ENCODE peak calls at places on chromosome 5, in four cellular contexts. U is ovary, W is LNCaP clone FGC, M is BJ. T is an unnamed sample.
A peak's percentile ranks its signal among the peaks of the same experiment; 100 is the strongest.

GRCh38 chr5:116576043-116576713 is 1.6 kb upstream of the SEMA6A start:
- DNase-seq in W (no peak), M (no peak), U (peak; percentile 83), T (no peak)

GRCh38 chr5:154406231-154406630 is 39.6 kb upstream of the SAP30L start:
- DNase-seq in W (no peak), M (peak; percentile 21), U (no peak), T (no peak)

GRCh38 chr5:19555436-19555835 is 432.6 kb downstream of the CDH18 start:
- DNase-seq in W (no peak), M (no peak), U (no peak), T (no peak)

GRCh38 chr5:127343866-127344265 is 53.3 kb downstream of the MEGF10 start:
- DNase-seq in W (no peak), U (no peak), M (no peak), T (no peak)

GRCh38 chr5:38468978-38469706 is 87.3 kb downstream of the LIFR start:
- DNase-seq in M (no peak), U (peak; percentile 80), W (no peak), T (no peak)

GRCh38 chr5:176743136-176743827 is 67.1 kb upstream of the UNC5A start:
- DNase-seq in U (no peak), W (no peak), M (no peak), T (no peak)

GRCh38 chr5:160467555-160468418 is 46.1 kb downstream of the PTTG1 start:
- DNase-seq in M (peak; percentile 68), U (peak; percentile 37), W (no peak), T (peak; percentile 62)

GRCh38 chr5:132294728-132295504 is 722 bp downstream of the SLC22A4 start:
- DNase-seq in W (no peak), U (peak; percentile 66), M (peak; percentile 69), T (peak; percentile 38)

GRCh38 chr5:11064763-11065450 is 303.9 kb upstream of the DAP start:
- DNase-seq in W (no peak), M (no peak), U (no peak), T (no peak)

GRCh38 chr5:126780165-126780827 is 3.4 kb downstream of the LMNB1 start:
- DNase-seq in U (no peak), W (peak; percentile 46), M (no peak), T (peak; percentile 41)

GRCh38 chr5:59274130-59274529 is 619.4 kb downstream of the PDE4D start:
- DNase-seq in W (no peak), U (no peak), M (no peak), T (no peak)

GRCh38 chr5:36696059-36696673 is 89.8 kb downstream of the SLC1A3 start:
- DNase-seq in M (no peak), W (peak; percentile 75), U (peak; percentile 54), T (no peak)

GRCh38 chr5:151661968-151662732 is 24.6 kb downstream of the SPARC start:
- DNase-seq in U (no peak), M (no peak), W (no peak), T (no peak)

GRCh38 chr5:11903614-11904269 is 504 bp downstream of the CTNND2 start:
- DNase-seq in W (no peak), M (no peak), U (no peak), T (no peak)

GRCh38 chr5:5316333-5316732 is 106.1 kb upstream of the ICE1 start:
- DNase-seq in M (peak; percentile 41), W (no peak), U (no peak), T (no peak)

GRCh38 chr5:308672-309271 is 12.7 kb upstream of the AHRR start:
- DNase-seq in W (no peak), M (no peak), U (peak; percentile 59), T (no peak)

GRCh38 chr5:105503950-105504349 is 1941.4 kb upstream of the NUDT12 start:
- DNase-seq in W (no peak), U (no peak), M (no peak), T (no peak)

GRCh38 chr5:119829341-119829740 is 200.0 kb downstream of the FAM170A start:
- DNase-seq in W (no peak), U (no peak), M (no peak), T (no peak)

GRCh38 chr5:56840597-56840996 is 25.2 kb downstream of the MAP3K1 start:
- DNase-seq in W (no peak), M (no peak), U (no peak), T (no peak)

GRCh38 chr5:157744055-157745011 is 821 bp downstream of the LSM11 start:
- DNase-seq in U (peak; percentile 61), W (no peak), M (no peak), T (no peak)

GRCh38 chr5:151174612-151175101 is 17.1 kb upstream of the ANXA6 start:
- DNase-seq in M (no peak), W (no peak), U (peak; percentile 62), T (no peak)

GRCh38 chr5:122515709-122516431 is 203.8 kb downstream of the SNCAIP start:
- DNase-seq in U (peak; percentile 69), M (peak; percentile 14), W (peak; percentile 82), T (peak; percentile 48)

GRCh38 chr5:150642567-150642927 is 2.1 kb downstream of the SYNPO start:
- DNase-seq in U (peak; percentile 83), M (peak; percentile 53), W (no peak), T (peak; percentile 54)

GRCh38 chr5:167720676-167721260 is 570.7 kb upstream of the WWC1 start:
- DNase-seq in U (no peak), W (no peak), M (no peak), T (no peak)

GRCh38 chr5:352639-353598 is 31.4 kb downstream of the AHRR start:
- DNase-seq in M (no peak), W (no peak), U (no peak), T (no peak)

GRCh38 chr5:10229306-10230048 is 20.2 kb downstream of the ATPSCKMT start:
- DNase-seq in U (no peak), W (no peak), M (peak; percentile 56), T (no peak)

GRCh38 chr5:145825751-145826180 is 9.4 kb downstream of the PRELID2 start:
- DNase-seq in U (no peak), M (no peak), W (no peak), T (peak; percentile 40)

GRCh38 chr5:74763504-74763903 is 3.4 kb downstream of the GFM2 start:
- DNase-seq in M (no peak), U (no peak), W (no peak), T (no peak)

GRCh38 chr5:148653840-148654781 is at the start of gene HTR4:
- DNase-seq in M (no peak), W (no peak), U (no peak), T (no peak)
- TF ChIP-seq CTCF in M (no peak), W (no peak), U (no peak), T (no peak)

GRCh38 chr5:72255237-72255636 is 64.8 kb downstream of the MRPS27 start:
- DNase-seq in U (no peak), W (no peak), M (no peak), T (no peak)

GRCh38 chr5:72252574-72253155 is 67.4 kb downstream of the MRPS27 start:
- DNase-seq in M (no peak), W (no peak), U (no peak), T (no peak)

GRCh38 chr5:72255670-72256069 is 64.4 kb downstream of the MRPS27 start:
- DNase-seq in U (no peak), M (no peak), W (no peak), T (no peak)

GRCh38 chr5:72252008-72252407 is 68.0 kb downstream of the MRPS27 start:
- DNase-seq in U (no peak), M (no peak), W (no peak), T (no peak)

DNA sequence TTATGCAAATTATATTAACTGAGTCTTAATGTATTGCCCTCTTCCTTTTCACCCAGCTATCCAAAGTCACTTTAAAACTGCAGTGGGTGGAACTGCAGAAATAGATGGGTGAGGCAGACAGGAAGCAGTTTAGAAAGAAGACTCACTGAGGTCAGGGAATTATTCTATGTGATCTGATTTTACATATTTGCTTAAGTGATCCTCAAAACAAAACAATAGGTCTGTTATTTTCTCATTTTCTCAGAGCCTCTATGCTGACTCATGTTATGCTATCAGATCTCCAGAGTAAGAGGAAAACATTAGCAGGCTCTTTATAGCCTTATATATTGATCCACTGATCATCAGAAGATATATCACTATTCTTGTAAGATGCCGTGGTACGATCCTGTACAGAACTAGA is 63.5 kb downstream of the MRPS27 start:
- DNase-seq in W (no peak), M (no peak), U (no peak), T (no peak)
- TF ChIP-seq CTCF in W (no peak), M (no peak), U (no peak), T (no peak)

GRCh38 chr5:133343196-133343595 is 269.1 kb downstream of the FSTL4 start:
- DNase-seq in W (peak; percentile 23), M (no peak), U (no peak), T (no peak)

GRCh38 chr5:133348406-133348805 is 263.9 kb downstream of the FSTL4 start:
- DNase-seq in U (no peak), M (no peak), W (no peak), T (no peak)

GRCh38 chr5:133344266-133344665 is 268.1 kb downstream of the FSTL4 start:
- DNase-seq in M (no peak), U (no peak), W (no peak), T (no peak)

GRCh38 chr5:133341915-133342710 is 270.2 kb downstream of the FSTL4 start:
- DNase-seq in W (no peak), M (no peak), U (no peak), T (no peak)

DNA sequence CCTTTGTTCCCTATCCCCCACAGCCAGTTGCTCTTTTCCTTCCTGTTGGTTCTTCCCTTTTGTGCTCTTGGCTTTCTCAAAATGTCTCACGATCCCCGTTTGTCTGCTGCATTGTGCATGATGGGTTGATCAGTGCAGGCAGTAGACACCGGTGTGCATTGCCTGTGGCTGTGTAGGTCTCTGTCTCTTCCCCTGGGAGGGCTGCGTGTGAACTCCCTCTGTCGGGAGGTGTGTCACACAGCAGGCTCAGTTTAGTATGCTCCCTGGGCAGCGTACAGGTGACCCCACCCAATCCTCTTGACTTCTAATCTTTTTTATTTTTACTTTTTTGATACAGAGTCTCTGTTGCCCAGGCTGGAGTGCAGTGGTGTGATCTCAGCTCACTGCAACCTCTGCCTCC is 265.3 kb downstream of the FSTL4 start:
- DNase-seq in U (no peak), W (no peak), M (no peak), T (no peak)
- TF ChIP-seq CTCF in U (no peak), W (peak; percentile 43), M (no peak), T (no peak)

GRCh38 chr5:77630246-77631165 is 8.0 kb downstream of the OTP start:
- DNase-seq in W (peak; percentile 15), M (no peak), U (no peak), T (no peak)

GRCh38 chr5:77629553-77630245 is 8.8 kb downstream of the OTP start:
- DNase-seq in W (no peak), M (no peak), U (no peak), T (no peak)

GRCh38 chr5:77627869-77628674 is 10.4 kb downstream of the OTP start:
- DNase-seq in M (no peak), W (no peak), U (no peak), T (no peak)

GRCh38 chr5:77631166-77631582 is 7.3 kb downstream of the OTP start:
- DNase-seq in U (no peak), M (no peak), W (no peak), T (no peak)

DNA sequence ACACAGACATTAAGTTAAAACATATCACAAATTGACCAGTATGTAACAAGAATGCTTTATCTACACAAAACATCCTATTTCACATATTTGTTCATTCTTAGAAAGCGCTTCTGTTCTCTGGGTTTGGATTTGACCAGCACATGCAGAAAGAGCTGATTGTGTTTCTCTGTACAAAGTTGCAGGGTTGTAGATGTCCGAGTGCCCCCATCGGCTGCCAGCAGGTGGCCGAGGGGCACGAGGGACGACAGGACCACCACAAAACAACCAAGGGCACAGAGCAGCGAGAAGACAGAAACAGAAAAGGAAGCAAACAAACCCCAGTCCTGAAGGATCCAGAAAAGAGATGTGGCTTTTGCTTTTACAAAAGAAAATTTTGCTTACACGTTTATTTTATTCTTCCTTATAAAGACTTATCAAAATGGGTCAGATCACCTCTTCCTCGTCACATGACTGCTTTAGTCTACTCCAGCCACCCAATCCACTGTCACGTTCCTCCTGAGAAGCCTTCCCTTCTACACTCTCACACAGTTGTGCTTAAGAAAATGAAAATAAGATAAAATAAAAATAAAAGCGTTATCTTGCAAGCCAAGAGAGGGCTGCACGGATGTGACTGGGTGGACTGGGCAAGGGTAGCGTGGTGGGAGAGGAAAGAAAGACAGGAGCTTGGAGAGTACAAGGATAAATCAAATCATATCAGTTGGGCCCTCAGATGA is 9.5 kb downstream of the OTP start:
- DNase-seq in W (no peak), M (no peak), U (no peak), T (no peak)
- TF ChIP-seq CTCF in W (no peak), M (no peak), U (no peak), T (no peak)

T was measured in AG09319.